ENCODE peak calls at places on chromosomes 6 and 20, in four cellular contexts. One of them, this sample, is unnamed.

GRCh38 chr6:143755301-143755744 is 77.6 kb downstream of the PHACTR2 start:
- DNase-seq in brain microvascular endothelial cell: peak; percentile 23
- DNase-seq in AG04450: no peak
- DNase-seq in tibial artery: no peak
- DNase-seq in this sample: no peak

GRCh38 chr6:119493980-119494379 is 144.4 kb upstream of the MAN1A1 start:
- DNase-seq in brain microvascular endothelial cell: no peak
- DNase-seq in AG04450: no peak
- DNase-seq in tibial artery: no peak
- DNase-seq in this sample: no peak

GRCh38 chr6:89950446-89950845 is 56.2 kb downstream of the GJA10 start:
- DNase-seq in tibial artery: no peak
- DNase-seq in AG04450: no peak
- DNase-seq in brain microvascular endothelial cell: no peak
- DNase-seq in this sample: no peak

GRCh38 chr6:34324738-34325444 is 67.6 kb downstream of the NUDT3 start:
- DNase-seq in tibial artery: peak; percentile 68
- DNase-seq in AG04450: no peak
- DNase-seq in brain microvascular endothelial cell: peak; percentile 9
- DNase-seq in this sample: no peak

GRCh38 chr20:16469395-16469905 is 103.8 kb downstream of the KIF16B start:
- DNase-seq in AG04450: no peak
- DNase-seq in brain microvascular endothelial cell: no peak
- DNase-seq in tibial artery: no peak
- DNase-seq in this sample: no peak

GRCh38 chr6:2765896-2766766 is 938 bp downstream of the WRNIP1 start:
- DNase-seq in tibial artery: peak; percentile 76
- DNase-seq in brain microvascular endothelial cell: no peak
- DNase-seq in AG04450: no peak
- DNase-seq in this sample: no peak

GRCh38 chr20:14009206-14009605 is 13.9 kb downstream of the MACROD2 start:
- DNase-seq in tibial artery: no peak
- DNase-seq in brain microvascular endothelial cell: no peak
- DNase-seq in AG04450: no peak
- DNase-seq in this sample: no peak

GRCh38 chr6:68639211-68639610 is 4.1 kb downstream of the ADGRB3 start:
- DNase-seq in tibial artery: no peak
- DNase-seq in brain microvascular endothelial cell: no peak
- DNase-seq in AG04450: no peak
- DNase-seq in this sample: no peak

GRCh38 chr20:51400051-51400926 is 142.2 kb downstream of the NFATC2 start:
- DNase-seq in brain microvascular endothelial cell: no peak
- DNase-seq in AG04450: no peak
- DNase-seq in tibial artery: no peak
- DNase-seq in this sample: no peak

GRCh38 chr6:2157441-2158127 is 87.8 kb downstream of the GMDS start:
- DNase-seq in brain microvascular endothelial cell: peak; percentile 63
- DNase-seq in AG04450: peak; percentile 67
- DNase-seq in tibial artery: no peak
- DNase-seq in this sample: peak; percentile 41

GRCh38 chr6:149696904-149697303 is 21.0 kb downstream of the LATS1 start:
- DNase-seq in tibial artery: no peak
- DNase-seq in AG04450: no peak
- DNase-seq in brain microvascular endothelial cell: peak; percentile 12
- DNase-seq in this sample: no peak

GRCh38 chr20:37615507-37616425 is 78.1 kb upstream of the CTNNBL1 start:
- DNase-seq in AG04450: no peak
- DNase-seq in tibial artery: no peak
- DNase-seq in brain microvascular endothelial cell: no peak
- DNase-seq in this sample: no peak

GRCh38 chr6:105814745-105815536 is 271.2 kb upstream of the PRDM1 start:
- DNase-seq in tibial artery: no peak
- DNase-seq in brain microvascular endothelial cell: no peak
- DNase-seq in AG04450: no peak
- DNase-seq in this sample: no peak

GRCh38 chr20:35473684-35474083 is 18.3 kb downstream of the CEP250 start:
- DNase-seq in tibial artery: no peak
- DNase-seq in AG04450: no peak
- DNase-seq in brain microvascular endothelial cell: no peak
- DNase-seq in this sample: no peak

GRCh38 chr6:144219056-144219685 is 66.0 kb upstream of the UTRN start:
- DNase-seq in AG04450: no peak
- DNase-seq in brain microvascular endothelial cell: no peak
- DNase-seq in tibial artery: no peak
- DNase-seq in this sample: no peak

GRCh38 chr6:130713144-130713543 is 114.1 kb upstream of the SMLR1 start:
- DNase-seq in AG04450: no peak
- DNase-seq in brain microvascular endothelial cell: no peak
- DNase-seq in tibial artery: no peak
- DNase-seq in this sample: no peak

GRCh38 chr6:144547409-144547808 is 262.3 kb downstream of the UTRN start:
- DNase-seq in tibial artery: no peak
- DNase-seq in brain microvascular endothelial cell: no peak
- DNase-seq in AG04450: no peak
- DNase-seq in this sample: no peak

GRCh38 chr20:4230651-4231050 is 215.3 kb upstream of the RNF24 start:
- DNase-seq in brain microvascular endothelial cell: no peak
- DNase-seq in tibial artery: no peak
- DNase-seq in AG04450: no peak
- DNase-seq in this sample: no peak

GRCh38 chr20:4234128-4234527 is 218.8 kb upstream of the RNF24 start:
- DNase-seq in AG04450: no peak
- DNase-seq in tibial artery: peak; percentile 84
- DNase-seq in brain microvascular endothelial cell: peak; percentile 53
- DNase-seq in this sample: no peak

GRCh38 chr20:4234664-4235063 is 219.3 kb upstream of the RNF24 start:
- DNase-seq in tibial artery: no peak
- DNase-seq in brain microvascular endothelial cell: no peak
- DNase-seq in AG04450: no peak
- DNase-seq in this sample: no peak

GRCh38 chr20:4235512-4236043 is 220.2 kb upstream of the RNF24 start:
- DNase-seq in brain microvascular endothelial cell: no peak
- DNase-seq in AG04450: no peak
- DNase-seq in tibial artery: no peak
- DNase-seq in this sample: no peak

DNA sequence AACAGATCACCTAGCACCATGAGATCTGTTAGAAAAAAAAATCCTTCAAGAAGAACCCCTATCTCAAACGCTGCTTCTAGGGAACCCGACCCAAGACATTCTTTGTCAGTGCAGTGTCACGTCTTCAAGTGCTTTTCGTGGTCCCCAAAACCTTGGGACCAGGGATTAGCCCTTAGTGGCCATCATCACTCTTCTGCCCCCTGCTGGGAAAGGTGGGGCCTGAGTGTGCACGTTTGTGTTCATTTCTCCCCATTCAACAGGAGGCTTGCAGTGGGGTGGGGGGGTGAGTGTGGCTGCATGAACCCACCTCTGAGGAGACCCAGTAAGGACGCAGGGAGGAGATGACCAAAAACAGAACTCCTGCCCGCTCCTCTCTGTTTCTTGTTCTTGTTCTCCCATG is 218.2 kb upstream of the RNF24 start:
- DNase-seq in tibial artery: no peak
- DNase-seq in brain microvascular endothelial cell: no peak
- DNase-seq in AG04450: no peak
- DNase-seq in this sample: no peak
- TF ChIP-seq CTCF in tibial artery: no peak
- TF ChIP-seq CTCF in brain microvascular endothelial cell: peak; percentile 36
- TF ChIP-seq CTCF in AG04450: peak; percentile 34
- TF ChIP-seq CTCF in this sample: peak; percentile 45

DNA sequence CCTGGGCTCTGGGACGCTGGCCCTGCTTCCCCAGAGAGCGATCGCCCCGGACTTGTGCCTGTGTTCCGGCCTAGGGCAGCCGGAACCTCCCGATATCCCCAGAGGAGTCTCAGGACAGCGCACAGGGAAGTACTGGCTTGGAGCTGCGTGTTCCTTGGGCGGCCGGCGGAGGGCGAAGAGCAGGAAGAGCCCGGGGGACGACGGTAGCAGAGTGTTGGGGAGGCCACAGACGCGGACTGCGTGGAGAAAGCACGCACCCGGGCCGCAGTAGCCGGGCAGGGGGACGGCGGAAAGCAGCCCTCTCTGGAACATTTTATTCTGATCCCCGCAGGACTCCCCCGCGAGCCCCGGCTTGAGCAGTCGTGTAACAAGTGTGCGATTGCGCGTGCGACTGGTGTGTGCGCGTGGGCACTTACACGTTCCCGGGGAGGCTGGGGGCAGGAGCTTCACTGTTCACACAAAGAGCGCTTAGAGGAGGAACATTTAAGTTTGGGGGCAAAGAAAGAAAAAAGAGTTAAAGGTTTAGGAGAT is 36.1 kb downstream of the NCR2 start:
- DNase-seq in AG04450: peak; percentile 6
- DNase-seq in brain microvascular endothelial cell: peak; percentile 52
- DNase-seq in tibial artery: peak; percentile 72
- DNase-seq in this sample: no peak
- H3K4me3 ChIP-seq in AG04450: peak overlapping the region; percentile 25
- H3K4me3 ChIP-seq in brain microvascular endothelial cell: peak overlapping the region; percentile 34
- H3K4me3 ChIP-seq in tibial artery: peak overlapping the region; percentile 25
- H3K4me3 ChIP-seq in this sample: peak overlapping the region; percentile 37

GRCh38 chr6:160756021-160756420 is 54.0 kb downstream of the PLG start:
- DNase-seq in brain microvascular endothelial cell: no peak
- DNase-seq in tibial artery: no peak
- DNase-seq in AG04450: no peak
- DNase-seq in this sample: no peak

GRCh38 chr6:160755168-160755567 is 53.1 kb downstream of the PLG start:
- DNase-seq in AG04450: no peak
- DNase-seq in tibial artery: no peak
- DNase-seq in brain microvascular endothelial cell: no peak
- DNase-seq in this sample: no peak

DNA sequence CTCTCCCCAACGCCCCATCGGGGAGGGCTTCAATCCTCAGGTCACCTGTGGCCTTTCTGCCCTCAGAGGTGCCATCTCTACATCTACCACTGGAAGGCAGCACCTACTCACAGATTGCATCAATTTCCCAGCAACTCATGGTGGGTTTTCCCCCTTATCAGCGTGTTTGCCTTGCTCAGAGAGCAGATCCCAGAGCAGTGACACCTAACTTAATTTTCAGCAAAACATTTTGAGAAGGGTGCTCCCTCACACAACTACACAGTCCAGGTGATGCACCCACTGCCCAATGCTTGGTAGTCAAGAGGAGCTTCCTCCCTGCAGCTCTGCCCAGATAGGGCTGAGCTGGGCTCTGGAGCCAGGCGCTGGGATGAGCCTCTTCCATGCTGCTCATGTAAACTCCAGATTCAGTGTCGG is 48.2 kb downstream of the PLG start:
- DNase-seq in brain microvascular endothelial cell: no peak
- DNase-seq in AG04450: no peak
- DNase-seq in tibial artery: no peak
- DNase-seq in this sample: no peak
- TF ChIP-seq CTCF in brain microvascular endothelial cell: no peak
- TF ChIP-seq CTCF in AG04450: no peak
- TF ChIP-seq CTCF in tibial artery: no peak
- TF ChIP-seq CTCF in this sample: peak; percentile 65

DNA sequence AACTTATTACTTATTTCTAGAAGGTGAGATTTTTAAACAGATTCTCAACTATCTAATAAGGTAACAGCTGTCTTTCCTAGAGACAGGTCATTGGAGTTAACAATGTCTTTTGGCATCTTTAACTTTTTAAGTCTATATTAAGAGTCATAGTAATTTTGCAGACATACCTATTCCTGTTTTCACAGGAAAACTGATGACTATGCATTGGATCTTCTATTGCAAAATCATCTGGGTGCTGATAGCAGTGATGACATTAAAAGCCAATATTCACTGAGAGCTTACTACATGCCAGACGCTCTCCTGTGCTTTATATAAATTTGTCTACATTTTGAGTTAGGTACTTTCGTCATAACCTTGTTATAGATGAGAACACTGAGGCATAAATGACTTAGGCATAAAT is 462.4 kb upstream of the MARCKS start:
- DNase-seq in brain microvascular endothelial cell: no peak
- DNase-seq in AG04450: no peak
- DNase-seq in tibial artery: no peak
- DNase-seq in this sample: no peak
- H3K4me3 ChIP-seq in brain microvascular endothelial cell: no peak overlapping the region
- H3K4me3 ChIP-seq in AG04450: no peak overlapping the region
- H3K4me3 ChIP-seq in tibial artery: no peak overlapping the region
- H3K4me3 ChIP-seq in this sample: no peak overlapping the region

GRCh38 chr20:6824401-6824800 is 56.9 kb downstream of the BMP2 start:
- DNase-seq in brain microvascular endothelial cell: no peak
- DNase-seq in AG04450: no peak
- DNase-seq in tibial artery: no peak
- DNase-seq in this sample: no peak

GRCh38 chr20:6818033-6818808 is 50.7 kb downstream of the BMP2 start:
- DNase-seq in brain microvascular endothelial cell: peak; percentile 7
- DNase-seq in AG04450: no peak
- DNase-seq in tibial artery: no peak
- DNase-seq in this sample: no peak

GRCh38 chr20:6814945-6815344 is 47.5 kb downstream of the BMP2 start:
- DNase-seq in brain microvascular endothelial cell: no peak
- DNase-seq in AG04450: no peak
- DNase-seq in tibial artery: no peak
- DNase-seq in this sample: no peak

GRCh38 chr20:6819599-6819998 is 52.1 kb downstream of the BMP2 start:
- DNase-seq in brain microvascular endothelial cell: no peak
- DNase-seq in AG04450: no peak
- DNase-seq in tibial artery: no peak
- DNase-seq in this sample: no peak
- TF ChIP-seq CTCF in brain microvascular endothelial cell: peak; percentile 14
- TF ChIP-seq CTCF in AG04450: peak; percentile 13
- TF ChIP-seq CTCF in tibial artery: no peak
- TF ChIP-seq CTCF in this sample: peak; percentile 57

DNA sequence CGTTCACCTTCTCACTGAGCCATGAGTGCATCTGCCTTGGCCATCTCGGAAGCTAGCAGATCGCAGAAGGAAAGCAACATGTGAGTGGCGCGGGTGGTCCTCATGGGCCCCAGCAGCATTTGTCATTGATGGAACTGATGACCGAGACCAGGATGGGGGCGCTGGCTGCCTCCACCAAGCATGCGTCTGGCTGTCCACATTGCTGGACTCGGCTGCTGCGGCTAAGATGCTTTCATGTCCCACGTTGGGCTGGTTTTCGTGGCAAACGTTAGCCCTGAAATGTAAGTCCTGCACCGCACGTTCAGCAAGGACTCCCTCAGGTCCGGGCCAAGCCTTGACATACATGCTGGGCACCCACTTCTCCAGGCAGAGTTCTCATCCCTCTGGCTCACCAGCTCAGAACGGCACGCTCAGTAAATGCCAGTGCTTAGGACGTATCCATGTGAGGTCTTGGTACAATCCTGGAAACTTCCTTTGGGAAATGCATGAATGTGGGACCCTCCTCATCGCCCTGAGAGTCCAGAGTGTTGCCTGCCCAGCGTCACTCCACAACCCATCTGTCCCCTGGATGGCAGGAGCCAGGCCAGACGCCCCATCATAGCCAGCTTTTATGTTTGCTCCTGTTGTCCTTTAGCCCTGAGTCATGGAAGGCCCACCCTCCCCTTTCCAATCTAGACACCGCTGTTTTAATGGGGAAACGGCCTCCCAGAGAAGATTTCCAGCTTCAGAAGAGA is 8.4 kb downstream of the SLCO4A1 start:
- DNase-seq in AG04450: no peak
- DNase-seq in tibial artery: no peak
- DNase-seq in brain microvascular endothelial cell: no peak
- DNase-seq in this sample: no peak
- H3K4me3 ChIP-seq in AG04450: no peak overlapping the region
- H3K4me3 ChIP-seq in tibial artery: no peak overlapping the region
- H3K4me3 ChIP-seq in brain microvascular endothelial cell: no peak overlapping the region
- H3K4me3 ChIP-seq in this sample: no peak overlapping the region